ENCODE peak calls at places on chromosomes 4 and X, in ten cellular contexts. S is upper lobe of left lung, M is right lobe of liver, E is heart left ventricle, B is psoas muscle, N is lower lobe of right lung, T is lung, G is left lung, A is body of pancreas, P is mucosa of descending colon. I is an unnamed sample. For H3K4me1, the result is how much of the 10 kb centered on the place peaks cover.

GRCh38 chrX:50211510-50211909 is 6.9 kb downstream of the CCNB3 start:
- ATAC-seq in N (no peak), B (no peak), T (no peak), S (no peak), E (no peak), P (peak), G (no peak), A (no peak), M (peak), I (no peak)

GRCh38 chr4:39569209-39569608 is 42.0 kb upstream of the UGDH start:
- ATAC-seq in P (peak), E (no peak), G (no peak), T (no peak), B (no peak), A (no peak), M (no peak), N (no peak), S (no peak), I (no peak)

GRCh38 chr4:35459045-35459444 is 785.3 kb downstream of the ARAP2 start:
- ATAC-seq in M (no peak), P (no peak), T (no peak), B (no peak), S (no peak), N (no peak), A (no peak), E (no peak), G (no peak), I (no peak)

GRCh38 chrX:31092970-31093638 is 21.3 kb upstream of the FTHL17 start:
- ATAC-seq in A (no peak), B (no peak), S (no peak), G (no peak), P (no peak), T (no peak), E (no peak), N (no peak), M (no peak), I (no peak)

GRCh38 chr4:60683953-60684352 is 516.2 kb upstream of the ADGRL3 start:
- ATAC-seq in N (no peak), G (no peak), T (no peak), M (no peak), B (no peak), A (no peak), S (no peak), E (no peak), P (no peak), I (no peak)

GRCh38 chr4:48813984-48814383 is 16.9 kb upstream of the OCIAD1 start:
- ATAC-seq in G (no peak), P (peak), T (no peak), S (no peak), E (no peak), A (no peak), N (no peak), B (no peak), M (no peak), I (no peak)

GRCh38 chr4:98516042-98516440 is 142.4 kb downstream of the TSPAN5 start:
- ATAC-seq in G (peak), M (no peak), E (no peak), B (no peak), P (no peak), A (no peak), N (peak), T (peak), S (no peak), I (peak)

GRCh38 chrX:110201799-110202198 is 116.1 kb downstream of the AMMECR1 start:
- ATAC-seq in M (no peak), P (no peak), N (no peak), T (no peak), G (no peak), A (no peak), S (no peak), B (no peak), E (no peak), I (no peak)

GRCh38 chrX:1451676-1452496 is 823 bp downstream of the ASMTL start:
- ATAC-seq in G (no peak), A (no peak), T (no peak), S (no peak), E (no peak), N (no peak), B (no peak), P (no peak), M (no peak), I (no peak)

GRCh38 chrX:49901068-49901467 is 21.3 kb upstream of the CLCN5 start:
- ATAC-seq in A (no peak), G (no peak), P (no peak), M (no peak), B (no peak), E (no peak), T (no peak), S (no peak), N (no peak), I (no peak)

GRCh38 chr4:114132830-114133229 is 153.4 kb upstream of the ARSJ start:
- ATAC-seq in N (no peak), A (no peak), M (no peak), G (no peak), T (no peak), P (no peak), E (no peak), S (no peak), B (no peak), I (no peak)

GRCh38 chr4:139419388-139419914 is 34.5 kb upstream of the RAB33B start:
- ATAC-seq in B (peak), P (peak), N (peak), T (peak), M (peak), A (no peak), E (peak), S (peak), G (peak), I (peak)

GRCh38 chr4:81039351-81040174 is 9.1 kb downstream of the BMP3 start:
- ATAC-seq in E (no peak), P (peak), G (peak), B (no peak), S (peak), N (peak), M (no peak), A (no peak), T (peak), I (no peak)

GRCh38 chr4:88041626-88042025 is 34.2 kb downstream of the PKD2 start:
- ATAC-seq in N (no peak), E (peak), M (peak), G (no peak), P (peak), S (no peak), T (no peak), B (no peak), A (peak), I (no peak)

GRCh38 chrX:997631-998137 is 214.8 kb downstream of the CRLF2 start:
- ATAC-seq in B (no peak), N (no peak), G (no peak), S (no peak), E (no peak), A (no peak), T (no peak), M (no peak), P (no peak), I (no peak)

GRCh38 chr4:14165253-14165942 is 537.9 kb upstream of the BOD1L1 start:
- ATAC-seq in B (no peak), N (peak), E (peak), T (no peak), P (peak), A (no peak), G (peak), S (no peak), M (peak), I (peak)

GRCh38 chr4:99834569-99834968 is 17.9 kb downstream of the DAPP1 start:
- ATAC-seq in M (no peak), G (no peak), T (no peak), S (no peak), E (no peak), B (no peak), A (no peak), N (no peak), P (no peak), I (no peak)

GRCh38 chr4:21802406-21802805 is 146.2 kb downstream of the KCNIP4 start:
- ATAC-seq in N (no peak), T (no peak), E (no peak), S (no peak), B (no peak), P (no peak), M (no peak), G (no peak), A (no peak), I (no peak)

GRCh38 chr4:37383579-37384229 is 139.2 kb downstream of the NWD2 start:
- ATAC-seq in A (peak), N (peak), E (no peak), B (no peak), G (peak), T (no peak), S (peak), P (peak), M (peak), I (no peak)

GRCh38 chr4:47718691-47719090 is 119.2 kb downstream of the CORIN start:
- ATAC-seq in P (no peak), N (no peak), A (no peak), T (no peak), B (no peak), E (no peak), M (no peak), G (no peak), S (no peak), I (no peak)

GRCh38 chr4:67632492-67632891 is 68.5 kb downstream of the UBA6 start:
- ATAC-seq in G (peak), P (peak), M (no peak), E (no peak), S (no peak), A (no peak), B (no peak), N (peak), T (no peak), I (no peak)

GRCh38 chr4:77877771-77878170 is 15.1 kb downstream of the MRPL1 start:
- ATAC-seq in B (no peak), G (no peak), S (no peak), A (no peak), M (no peak), P (no peak), N (no peak), T (no peak), E (no peak), I (no peak)

GRCh38 chr4:36285784-36286480 is 4.5 kb downstream of the DTHD1 start:
- ATAC-seq in N (peak), A (no peak), G (peak), M (peak), E (no peak), T (peak), B (no peak), P (peak), S (no peak), I (no peak)

GRCh38 chr4:8099981-8100464 is 58.6 kb downstream of the ABLIM2 start:
- ATAC-seq in A (peak), B (peak), N (no peak), M (no peak), P (peak), T (no peak), G (no peak), E (peak), S (no peak), I (peak)

GRCh38 chr4:1985287-1985686 is 23.5 kb downstream of the NELFA start:
- ATAC-seq in E (no peak), G (no peak), S (no peak), T (no peak), A (no peak), B (no peak), P (no peak), M (peak), N (no peak), I (no peak)

GRCh38 chr4:74105656-74106275 is 6.8 kb upstream of the CXCL2 start:
- ATAC-seq in A (no peak), P (peak), S (no peak), E (peak), B (no peak), G (no peak), M (peak), T (no peak), N (no peak), I (no peak)

GRCh38 chr4:140568507-140569306 is at the start of gene UCP1:
- ATAC-seq in S (peak), N (peak), E (peak), P (peak), G (peak), T (peak), B (no peak), A (peak), M (peak), I (peak)

GRCh38 chr4:1856920-1857699 is 1.2 kb upstream of the LETM1 start:
- ATAC-seq in S (peak), N (peak), M (no peak), G (peak), E (peak), B (peak), A (no peak), T (no peak), P (peak), I (peak)

GRCh38 chr4:1491630-1492457 is 85.6 kb upstream of the NKX1-1 start:
- ATAC-seq in G (no peak), P (no peak), B (no peak), S (no peak), N (no peak), M (no peak), T (no peak), A (no peak), E (no peak), I (no peak)

GRCh38 chr4:61532324-61532723 is 332.2 kb downstream of the ADGRL3 start:
- ATAC-seq in B (no peak), G (no peak), P (no peak), A (no peak), T (no peak), M (no peak), S (no peak), E (no peak), N (no peak), I (no peak)

GRCh38 chrX:155966876-155967275 is 30.6 kb upstream of the IL9R start:
- ATAC-seq in M (peak), A (no peak), T (no peak), B (no peak), S (no peak), N (no peak), E (no peak), P (peak), G (peak), I (no peak)

GRCh38 chr4:173182403-173182802 is 13.8 kb downstream of the GALNT7 start:
- ATAC-seq in E (no peak), G (peak), P (no peak), N (peak), B (no peak), T (no peak), M (no peak), S (peak), A (peak), I (no peak)

GRCh38 chr4:147714575-147715401 is 17.1 kb upstream of the ARHGAP10 start:
- ATAC-seq in E (peak), A (no peak), T (no peak), P (no peak), S (no peak), G (peak), B (peak), N (no peak), M (no peak), I (peak)

GRCh38 chr4:148359769-148360168 is 82.4 kb downstream of the NR3C2 start:
- ATAC-seq in S (no peak), B (no peak), A (no peak), E (no peak), N (no peak), M (no peak), T (no peak), P (no peak), G (no peak), I (no peak)

GRCh38 chr4:128371004-128371777 is 83.6 kb upstream of the PGRMC2 start:
- ATAC-seq in A (no peak), E (peak), B (peak), P (no peak), M (no peak), S (peak), G (peak), N (peak), T (peak), I (peak)

GRCh38 chrX:129544780-129545179 is 4.7 kb downstream of the OCRL start:
- ATAC-seq in B (peak), P (no peak), T (no peak), N (no peak), S (no peak), E (no peak), A (no peak), M (no peak), G (no peak), I (peak)

DNA sequence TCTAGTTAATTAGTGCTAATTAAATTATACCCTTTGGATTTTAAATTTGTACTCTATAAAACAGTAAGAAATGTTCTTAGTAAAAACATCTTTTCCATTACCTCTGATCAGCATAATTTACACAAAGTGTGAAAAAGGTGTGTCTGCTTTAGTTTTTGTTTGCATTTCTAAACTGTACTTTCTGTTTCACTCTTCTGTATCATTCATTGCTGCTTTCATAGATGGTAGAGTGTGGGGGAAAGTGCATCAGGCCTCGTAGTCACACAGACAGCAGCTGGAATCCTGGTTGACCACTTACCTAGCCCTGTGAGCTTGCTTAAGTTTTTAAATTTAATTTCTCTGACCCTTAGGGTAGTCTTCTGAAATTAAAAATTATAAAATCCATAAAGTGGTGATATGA is 275.4 kb upstream of the PITX2 start:
- ATAC-seq in T (no peak), M (no peak), G (no peak), S (no peak), B (no peak), E (no peak), N (no peak), A (no peak), P (peak), I (no peak)
- H3K4me1 ChIP-seq in T (under half), M (under half), G (under half), S (under half), B (under half), E (under half), N (under half), A (under half), P (under half), I (under half)

GRCh38 chr4:132642196-132642817 is 506.8 kb upstream of the PCDH10 start:
- ATAC-seq in T (peak), S (no peak), A (peak), M (peak), P (no peak), E (no peak), G (peak), N (no peak), B (no peak), I (no peak)
- TF ChIP-seq CTCF in T (peak), S (peak), A (peak), M (peak), P (no peak), E (no peak), G (peak), N (peak), B (no peak), I (peak)

GRCh38 chr4:96317924-96318323 is 478.0 kb downstream of the PDHA2 start:
- ATAC-seq in G (no peak), A (no peak), T (no peak), N (no peak), S (no peak), B (no peak), M (no peak), E (no peak), P (no peak), I (no peak)

GRCh38 chr4:96315815-96316214 is 475.9 kb downstream of the PDHA2 start:
- ATAC-seq in M (no peak), P (no peak), T (no peak), A (no peak), E (no peak), S (no peak), G (no peak), N (no peak), B (no peak), I (no peak)

GRCh38 chr4:96312049-96312685 is 472.3 kb downstream of the PDHA2 start:
- ATAC-seq in E (no peak), P (no peak), N (no peak), S (no peak), M (no peak), B (no peak), A (peak), T (no peak), G (no peak), I (no peak)
- H3K4me1 ChIP-seq in E (under half), P (under half), N (under half), S (under half), M (under half), B (under half), A (under half), T (under half), G (under half), I (under half)

GRCh38 chrX:15127010-15127409 is 142.9 kb downstream of the ASB9 start:
- ATAC-seq in B (no peak), P (no peak), E (no peak), S (no peak), N (no peak), G (no peak), M (no peak), T (no peak), A (no peak), I (no peak)
- TF ChIP-seq CTCF in B (no peak), P (no peak), E (no peak), S (no peak), N (no peak), G (no peak), M (no peak), T (no peak), A (no peak), I (no peak)

DNA sequence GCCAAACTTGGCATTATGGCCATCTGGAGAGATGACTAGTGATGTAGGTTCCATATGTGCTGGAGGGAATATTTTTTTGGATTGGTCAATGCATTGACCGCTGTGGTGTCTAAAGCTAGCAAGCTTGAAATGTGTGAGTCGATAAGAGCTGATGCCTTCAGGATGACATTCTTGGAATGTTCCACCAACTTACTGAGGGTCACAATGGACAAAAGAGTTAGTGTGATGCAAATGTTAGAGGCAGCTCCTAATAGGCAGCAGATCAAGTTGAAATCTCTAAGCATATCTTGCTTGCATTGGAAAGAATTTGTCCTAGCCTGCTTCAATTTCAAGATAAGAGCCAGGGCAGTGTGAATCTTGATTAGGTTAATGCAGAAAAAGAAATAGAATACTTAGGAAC is 210.4 kb upstream of the AFF2 start:
- ATAC-seq in P (no peak), G (no peak), N (no peak), A (no peak), B (no peak), E (no peak), M (no peak), T (no peak), S (no peak), I (no peak)
- H3K4me1 ChIP-seq in P (under half), G (under half), N (under half), A (under half), B (under half), E (under half), M (under half), T (under half), S (under half), I (under half)

GRCh38 chrX:30060718-30061117 is 154.6 kb upstream of the MAGEB2 start:
- ATAC-seq in S (no peak), G (no peak), N (no peak), T (no peak), P (no peak), A (no peak), E (no peak), B (no peak), M (no peak), I (no peak)
- TF ChIP-seq CTCF in S (no peak), G (peak), N (no peak), T (no peak), P (no peak), A (no peak), E (no peak), B (no peak), M (peak), I (peak)

I was measured in gastroesophageal sphincter.